ENCODE peak calls at places on chromosomes 12 and 14, in six cellular contexts. One of them, this sample, is unnamed.

GRCh38 chr12:19641235-19642080 is 202.2 kb downstream of the AEBP2 start:
- DNase-seq in hippocampal formation: no peak
- DNase-seq in activated CD4-positive, CD25-positive, alpha-beta regulatory T cell: no peak
- DNase-seq in stimulated activated CD4-positive, alpha-beta T cell treated with anti-CD3 and anti-CD28 coated beads, Interleukin-15, amount 100 ng/mL, for 48 hours: no peak
- DNase-seq in NCI-H1694 treated with DMSO at 0.1 percent for 48 hours: no peak
- DNase-seq in stimulated activated naive CD8-positive, alpha-beta T cell treated with anti-CD3 and anti-CD28 coated beads, Interleukin-15, amount 100 ng/mL, for 72 hours: no peak
- DNase-seq in this sample: no peak

GRCh38 chr14:71235865-71236264 is 328.6 kb downstream of the PCNX1 start:
- DNase-seq in hippocampal formation: peak; percentile 18
- DNase-seq in activated CD4-positive, CD25-positive, alpha-beta regulatory T cell: no peak
- DNase-seq in stimulated activated CD4-positive, alpha-beta T cell treated with anti-CD3 and anti-CD28 coated beads, Interleukin-15, amount 100 ng/mL, for 48 hours: no peak
- DNase-seq in NCI-H1694 treated with DMSO at 0.1 percent for 48 hours: no peak
- DNase-seq in stimulated activated naive CD8-positive, alpha-beta T cell treated with anti-CD3 and anti-CD28 coated beads, Interleukin-15, amount 100 ng/mL, for 72 hours: no peak
- DNase-seq in this sample: no peak

GRCh38 chr14:54098536-54098935 is 141.9 kb upstream of the BMP4 start:
- DNase-seq in hippocampal formation: no peak
- DNase-seq in activated CD4-positive, CD25-positive, alpha-beta regulatory T cell: no peak
- DNase-seq in stimulated activated CD4-positive, alpha-beta T cell treated with anti-CD3 and anti-CD28 coated beads, Interleukin-15, amount 100 ng/mL, for 48 hours: no peak
- DNase-seq in NCI-H1694 treated with DMSO at 0.1 percent for 48 hours: no peak
- DNase-seq in stimulated activated naive CD8-positive, alpha-beta T cell treated with anti-CD3 and anti-CD28 coated beads, Interleukin-15, amount 100 ng/mL, for 72 hours: no peak
- DNase-seq in this sample: no peak

GRCh38 chr12:74337951-74338350 is 199.7 kb upstream of the ATXN7L3B start:
- DNase-seq in hippocampal formation: no peak
- DNase-seq in activated CD4-positive, CD25-positive, alpha-beta regulatory T cell: no peak
- DNase-seq in stimulated activated CD4-positive, alpha-beta T cell treated with anti-CD3 and anti-CD28 coated beads, Interleukin-15, amount 100 ng/mL, for 48 hours: no peak
- DNase-seq in NCI-H1694 treated with DMSO at 0.1 percent for 48 hours: no peak
- DNase-seq in stimulated activated naive CD8-positive, alpha-beta T cell treated with anti-CD3 and anti-CD28 coated beads, Interleukin-15, amount 100 ng/mL, for 72 hours: no peak
- DNase-seq in this sample: peak; percentile 41

GRCh38 chr12:109995703-109996482 is at the start of gene GIT2:
- DNase-seq in hippocampal formation: peak; percentile 88
- DNase-seq in activated CD4-positive, CD25-positive, alpha-beta regulatory T cell: peak; percentile 95
- DNase-seq in stimulated activated CD4-positive, alpha-beta T cell treated with anti-CD3 and anti-CD28 coated beads, Interleukin-15, amount 100 ng/mL, for 48 hours: peak; percentile 93
- DNase-seq in NCI-H1694 treated with DMSO at 0.1 percent for 48 hours: peak; percentile 80
- DNase-seq in stimulated activated naive CD8-positive, alpha-beta T cell treated with anti-CD3 and anti-CD28 coated beads, Interleukin-15, amount 100 ng/mL, for 72 hours: peak; percentile 97
- DNase-seq in this sample: peak; percentile 87

GRCh38 chr12:109232731-109233130 is 76.4 kb downstream of the FOXN4 start:
- DNase-seq in hippocampal formation: peak; percentile 79
- DNase-seq in activated CD4-positive, CD25-positive, alpha-beta regulatory T cell: no peak
- DNase-seq in stimulated activated CD4-positive, alpha-beta T cell treated with anti-CD3 and anti-CD28 coated beads, Interleukin-15, amount 100 ng/mL, for 48 hours: no peak
- DNase-seq in NCI-H1694 treated with DMSO at 0.1 percent for 48 hours: no peak
- DNase-seq in stimulated activated naive CD8-positive, alpha-beta T cell treated with anti-CD3 and anti-CD28 coated beads, Interleukin-15, amount 100 ng/mL, for 72 hours: no peak
- DNase-seq in this sample: no peak

GRCh38 chr12:3882896-3883564 is 9.8 kb upstream of the PARP11 start:
- DNase-seq in hippocampal formation: no peak
- DNase-seq in activated CD4-positive, CD25-positive, alpha-beta regulatory T cell: no peak
- DNase-seq in stimulated activated CD4-positive, alpha-beta T cell treated with anti-CD3 and anti-CD28 coated beads, Interleukin-15, amount 100 ng/mL, for 48 hours: no peak
- DNase-seq in NCI-H1694 treated with DMSO at 0.1 percent for 48 hours: peak; percentile 12
- DNase-seq in stimulated activated naive CD8-positive, alpha-beta T cell treated with anti-CD3 and anti-CD28 coated beads, Interleukin-15, amount 100 ng/mL, for 72 hours: no peak
- DNase-seq in this sample: peak; percentile 28

GRCh38 chr12:21819236-21819635 is 44.7 kb upstream of the KCNJ8 start:
- DNase-seq in hippocampal formation: no peak
- DNase-seq in activated CD4-positive, CD25-positive, alpha-beta regulatory T cell: no peak
- DNase-seq in stimulated activated CD4-positive, alpha-beta T cell treated with anti-CD3 and anti-CD28 coated beads, Interleukin-15, amount 100 ng/mL, for 48 hours: no peak
- DNase-seq in NCI-H1694 treated with DMSO at 0.1 percent for 48 hours: no peak
- DNase-seq in stimulated activated naive CD8-positive, alpha-beta T cell treated with anti-CD3 and anti-CD28 coated beads, Interleukin-15, amount 100 ng/mL, for 72 hours: no peak
- DNase-seq in this sample: no peak

GRCh38 chr12:121033625-121034349 is 5.3 kb downstream of the OASL start:
- DNase-seq in hippocampal formation: no peak
- DNase-seq in activated CD4-positive, CD25-positive, alpha-beta regulatory T cell: peak; percentile 28
- DNase-seq in stimulated activated CD4-positive, alpha-beta T cell treated with anti-CD3 and anti-CD28 coated beads, Interleukin-15, amount 100 ng/mL, for 48 hours: peak; percentile 40
- DNase-seq in NCI-H1694 treated with DMSO at 0.1 percent for 48 hours: no peak
- DNase-seq in stimulated activated naive CD8-positive, alpha-beta T cell treated with anti-CD3 and anti-CD28 coated beads, Interleukin-15, amount 100 ng/mL, for 72 hours: peak; percentile 80
- DNase-seq in this sample: peak; percentile 72

GRCh38 chr12:89684131-89684530 is 24.5 kb downstream of the ATP2B1 start:
- DNase-seq in hippocampal formation: no peak
- DNase-seq in activated CD4-positive, CD25-positive, alpha-beta regulatory T cell: no peak
- DNase-seq in stimulated activated CD4-positive, alpha-beta T cell treated with anti-CD3 and anti-CD28 coated beads, Interleukin-15, amount 100 ng/mL, for 48 hours: no peak
- DNase-seq in NCI-H1694 treated with DMSO at 0.1 percent for 48 hours: no peak
- DNase-seq in stimulated activated naive CD8-positive, alpha-beta T cell treated with anti-CD3 and anti-CD28 coated beads, Interleukin-15, amount 100 ng/mL, for 72 hours: no peak
- DNase-seq in this sample: no peak

GRCh38 chr12:73452672-73453469 is 1084.8 kb upstream of the ATXN7L3B start:
- DNase-seq in hippocampal formation: no peak
- DNase-seq in activated CD4-positive, CD25-positive, alpha-beta regulatory T cell: no peak
- DNase-seq in stimulated activated CD4-positive, alpha-beta T cell treated with anti-CD3 and anti-CD28 coated beads, Interleukin-15, amount 100 ng/mL, for 48 hours: no peak
- DNase-seq in NCI-H1694 treated with DMSO at 0.1 percent for 48 hours: no peak
- DNase-seq in stimulated activated naive CD8-positive, alpha-beta T cell treated with anti-CD3 and anti-CD28 coated beads, Interleukin-15, amount 100 ng/mL, for 72 hours: no peak
- DNase-seq in this sample: no peak

GRCh38 chr12:93127582-93128331 is 198.7 kb upstream of the EEA1 start:
- DNase-seq in hippocampal formation: no peak
- DNase-seq in activated CD4-positive, CD25-positive, alpha-beta regulatory T cell: no peak
- DNase-seq in stimulated activated CD4-positive, alpha-beta T cell treated with anti-CD3 and anti-CD28 coated beads, Interleukin-15, amount 100 ng/mL, for 48 hours: no peak
- DNase-seq in NCI-H1694 treated with DMSO at 0.1 percent for 48 hours: no peak
- DNase-seq in stimulated activated naive CD8-positive, alpha-beta T cell treated with anti-CD3 and anti-CD28 coated beads, Interleukin-15, amount 100 ng/mL, for 72 hours: no peak
- DNase-seq in this sample: peak; percentile 70

GRCh38 chr12:57864811-57865751 is 18.6 kb upstream of the CTDSP2 start:
- DNase-seq in hippocampal formation: peak; percentile 53
- DNase-seq in activated CD4-positive, CD25-positive, alpha-beta regulatory T cell: no peak
- DNase-seq in stimulated activated CD4-positive, alpha-beta T cell treated with anti-CD3 and anti-CD28 coated beads, Interleukin-15, amount 100 ng/mL, for 48 hours: peak; percentile 37
- DNase-seq in NCI-H1694 treated with DMSO at 0.1 percent for 48 hours: no peak
- DNase-seq in stimulated activated naive CD8-positive, alpha-beta T cell treated with anti-CD3 and anti-CD28 coated beads, Interleukin-15, amount 100 ng/mL, for 72 hours: peak; percentile 71
- DNase-seq in this sample: peak; percentile 58

GRCh38 chr14:34937442-34937841 is 45.4 kb upstream of the SRP54 start:
- DNase-seq in hippocampal formation: no peak
- DNase-seq in activated CD4-positive, CD25-positive, alpha-beta regulatory T cell: no peak
- DNase-seq in stimulated activated CD4-positive, alpha-beta T cell treated with anti-CD3 and anti-CD28 coated beads, Interleukin-15, amount 100 ng/mL, for 48 hours: no peak
- DNase-seq in NCI-H1694 treated with DMSO at 0.1 percent for 48 hours: no peak
- DNase-seq in stimulated activated naive CD8-positive, alpha-beta T cell treated with anti-CD3 and anti-CD28 coated beads, Interleukin-15, amount 100 ng/mL, for 72 hours: no peak
- DNase-seq in this sample: no peak